ENCODE peak calls at places on chromosomes 7 and 10, in six cellular contexts. C is T-helper 17 cell; T is activated T-cell treated with anti-CD3 and anti-CD28 coated beads for 1 hour; N is tibial artery; W is fibroblast of the conjunctiva; V is activated T-helper 9 cell treated with anti-CD3 and anti-CD28 coated beads, Interleukin-2, amount 50 U/mL, for 16 hours. M is an unnamed sample.
A peak's percentile ranks its signal among the peaks of the same experiment; 100 is the strongest.

GRCh38 chr7:44945479-44945878 is 33.3 kb downstream of the MYO1G start:
- DNase-seq in C (no peak), T (no peak), N (no peak), W (no peak), V (no peak), M (no peak)

GRCh38 chr10:5546891-5547683 is 22.3 kb downstream of the CALML3 start:
- DNase-seq in C (no peak), T (no peak), N (peak; percentile 23), W (no peak), V (no peak), M (no peak)

GRCh38 chr7:138006106-138006505 is 4.2 kb upstream of the CREB3L2 start:
- DNase-seq in C (no peak), T (no peak), N (no peak), W (no peak), V (no peak), M (no peak)

GRCh38 chr7:151978616-151979015 is 22.4 kb downstream of the GALNTL5 start:
- DNase-seq in C (no peak), T (no peak), N (no peak), W (no peak), V (no peak), M (no peak)

GRCh38 chr10:99976886-99977391 is 32.8 kb downstream of the DNMBP start:
- DNase-seq in C (no peak), T (no peak), N (peak; percentile 30), W (peak; percentile 91), V (no peak), M (peak; percentile 80)

GRCh38 chr7:113209449-113210203 is 91.3 kb upstream of the SMIM30 start:
- DNase-seq in C (no peak), T (no peak), N (no peak), W (no peak), V (no peak), M (no peak)

GRCh38 chr10:47421057-47421952 is 37.2 kb upstream of the ZNF488 start:
- DNase-seq in C (no peak), T (no peak), N (no peak), W (no peak), V (no peak), M (peak; percentile 34)

GRCh38 chr7:3636131-3636860 is 335.2 kb downstream of the SDK1 start:
- DNase-seq in C (no peak), T (no peak), N (no peak), W (no peak), V (no peak), M (no peak)

GRCh38 chr7:131071786-131072504 is 255.7 kb upstream of the MKLN1 start:
- DNase-seq in C (no peak), T (no peak), N (peak; percentile 38), W (no peak), V (no peak), M (no peak)

GRCh38 chr7:130996841-130997231 is 262.8 kb upstream of the KLF14 start:
- DNase-seq in C (no peak), T (no peak), N (no peak), W (no peak), V (no peak), M (no peak)

GRCh38 chr7:151062111-151062398 is 2.7 kb downstream of the SLC4A2 start:
- DNase-seq in C (no peak), T (no peak), N (no peak), W (no peak), V (no peak), M (no peak)

GRCh38 chr10:129078322-129078721 is 388.7 kb upstream of the MGMT start:
- DNase-seq in C (no peak), T (no peak), N (no peak), W (no peak), V (no peak), M (no peak)

GRCh38 chr7:80918406-80918805 is 445 bp downstream of the SEMA3C start:
- DNase-seq in C (no peak), T (no peak), N (no peak), W (no peak), V (no peak), M (no peak)

GRCh38 chr10:78754269-78755074 is 314.3 kb upstream of the ZMIZ1 start:
- DNase-seq in C (no peak), T (no peak), N (no peak), W (peak; percentile 13), V (no peak), M (peak; percentile 72)

GRCh38 chr7:125878235-125878928 is 948.8 kb upstream of the POT1 start:
- DNase-seq in C (no peak), T (no peak), N (no peak), W (no peak), V (no peak), M (no peak)

GRCh38 chr7:123714296-123715080 is 34.3 kb downstream of the WASL start:
- DNase-seq in C (no peak), T (no peak), N (no peak), W (no peak), V (no peak), M (no peak)

GRCh38 chr7:64533756-64534155 is 29.1 kb downstream of the ZNF680 start:
- DNase-seq in C (no peak), T (no peak), N (no peak), W (no peak), V (no peak), M (no peak)

GRCh38 chr7:99095698-99096097 is 48.2 kb downstream of the SMURF1 start:
- DNase-seq in C (no peak), T (no peak), N (no peak), W (no peak), V (no peak), M (no peak)

GRCh38 chr10:23067939-23068775 is 27.2 kb upstream of the MSRB2 start:
- DNase-seq in C (peak; percentile 48), T (peak; percentile 65), N (peak; percentile 77), W (peak; percentile 58), V (peak; percentile 49), M (no peak)

GRCh38 chr10:124025152-124025551 is 68.2 kb downstream of the CHST15 start:
- DNase-seq in C (no peak), T (no peak), N (no peak), W (no peak), V (no peak), M (no peak)

GRCh38 chr10:95741807-95742528 is 14.0 kb upstream of the ENTPD1 start:
- DNase-seq in C (no peak), T (no peak), N (peak; percentile 43), W (no peak), V (no peak), M (no peak)

GRCh38 chr10:78657622-78658165 is 411.1 kb upstream of the ZMIZ1 start:
- DNase-seq in C (peak; percentile 23), T (peak; percentile 51), N (peak; percentile 83), W (peak; percentile 22), V (peak; percentile 18), M (no peak)

GRCh38 chr7:27923308-27923980 is 183.5 kb downstream of the TAX1BP1 start:
- DNase-seq in C (no peak), T (no peak), N (no peak), W (no peak), V (no peak), M (no peak)

GRCh38 chr10:121570316-121570715 is 27.9 kb downstream of the FGFR2 start:
- DNase-seq in C (no peak), T (no peak), N (no peak), W (no peak), V (no peak), M (no peak)

GRCh38 chr7:64887756-64888508 is 15.1 kb upstream of the ZNF273 start:
- DNase-seq in C (no peak), T (peak; percentile 17), N (no peak), W (no peak), V (peak; percentile 24), M (no peak)

GRCh38 chr10:23291551-23292334 is 52.9 kb downstream of the C10orf67 start:
- DNase-seq in C (no peak), T (no peak), N (no peak), W (no peak), V (no peak), M (no peak)

GRCh38 chr10:118447478-118447877 is 105.4 kb upstream of the FAM204A start:
- DNase-seq in C (no peak), T (no peak), N (peak; percentile 71), W (no peak), V (no peak), M (no peak)

GRCh38 chr10:60426425-60426824 is 36.8 kb upstream of the ANK3 start:
- DNase-seq in C (no peak), T (no peak), N (no peak), W (peak; percentile 90), V (no peak), M (peak; percentile 84)

GRCh38 chr7:133822001-133822641 is 305.0 kb upstream of the LRGUK start:
- DNase-seq in C (no peak), T (no peak), N (no peak), W (no peak), V (no peak), M (no peak)

GRCh38 chr10:132142396-132143161 is 44.2 kb upstream of the DPYSL4 start:
- DNase-seq in C (peak; percentile 46), T (peak; percentile 45), N (no peak), W (no peak), V (peak; percentile 27), M (no peak)

GRCh38 chr7:99505324-99505662 is 831 bp downstream of the ZKSCAN5 start:
- DNase-seq in C (no peak), T (no peak), N (no peak), W (no peak), V (no peak), M (no peak)

M was measured in retinal pigment epithelial cell.